ENCODE peak calls at places on chromosomes 7 and 10, in four cellular contexts. J is gastrocnemius medialis, H is lower leg skin, D is IMR-90. P is an unnamed sample.

GRCh38 chr10:120746016-120746755 is 105.0 kb upstream of the WDR11 start:
- DNase-seq in J (no peak), H (no peak), D (no peak), P (no peak)

GRCh38 chr7:85004402-85004801 is 182.5 kb downstream of the SEMA3D start:
- DNase-seq in J (no peak), H (no peak), D (peak; percentile 29), P (no peak)

GRCh38 chr10:86583983-86584382 is 62.4 kb upstream of the WAPL start:
- DNase-seq in J (no peak), H (no peak), D (no peak), P (no peak)

GRCh38 chr7:36523371-36523953 is 133.8 kb downstream of the ANLN start:
- DNase-seq in J (no peak), H (peak; percentile 32), D (no peak), P (no peak)

GRCh38 chr7:66016131-66016461 is 34.1 kb upstream of the GUSB start:
- DNase-seq in J (no peak), H (no peak), D (peak; percentile 47), P (no peak)

GRCh38 chr10:74419491-74420466 is 268.8 kb downstream of the ADK start:
- DNase-seq in J (no peak), H (no peak), D (peak; percentile 19), P (peak; percentile 20)

GRCh38 chr10:7666253-7667023 is at the start of gene ITIH5:
- DNase-seq in J (no peak), H (peak; percentile 88), D (no peak), P (no peak)

GRCh38 chr10:132939957-132940790 is 2.2 kb downstream of the CFAP46 start:
- DNase-seq in J (no peak), H (no peak), D (peak; percentile 47), P (peak; percentile 53)

GRCh38 chr10:124719213-124719851 is 24.8 kb downstream of the FAM53B start:
- DNase-seq in J (no peak), H (no peak), D (peak; percentile 52), P (peak; percentile 90)

GRCh38 chr10:86376852-86377796 is 10.5 kb upstream of the GRID1 start:
- DNase-seq in J (peak; percentile 33), H (peak; percentile 96), D (peak; percentile 28), P (peak; percentile 67)

GRCh38 chr7:1555046-1555812 is 776 bp downstream of the TMEM184A start:
- DNase-seq in J (no peak), H (no peak), D (peak; percentile 89), P (no peak)

GRCh38 chr7:128904381-128905197 is 5.9 kb downstream of the KCP start:
- DNase-seq in J (no peak), H (peak; percentile 77), D (peak; percentile 56), P (peak; percentile 66)

GRCh38 chr10:132988988-132989387 is 46.6 kb upstream of the CFAP46 start:
- DNase-seq in J (no peak), H (no peak), D (no peak), P (no peak)

GRCh38 chr10:20115929-20116328 is 299.7 kb downstream of the PLXDC2 start:
- DNase-seq in J (no peak), H (no peak), D (no peak), P (no peak)

GRCh38 chr10:4982764-4983226 is 19.6 kb downstream of the AKR1C1 start:
- DNase-seq in J (peak; percentile 9), H (no peak), D (peak; percentile 12), P (no peak)

GRCh38 chr10:47051741-47052238 is 140.6 kb downstream of the PTPN20 start:
- DNase-seq in J (no peak), H (peak; percentile 75), D (no peak), P (no peak)

GRCh38 chr10:119198438-119198837 is 8.9 kb upstream of the GRK5 start:
- DNase-seq in J (no peak), H (no peak), D (no peak), P (peak; percentile 40)

GRCh38 chr10:124632064-124632531 is 112.1 kb downstream of the FAM53B start:
- DNase-seq in J (peak; percentile 69), H (no peak), D (no peak), P (peak; percentile 53)

GRCh38 chr10:122544493-122544892 is 16.1 kb upstream of the DMBT1 start:
- DNase-seq in J (no peak), H (peak; percentile 83), D (no peak), P (no peak)

GRCh38 chr10:22615819-22616499 is 98.4 kb downstream of the PIP4K2A start:
- DNase-seq in J (no peak), H (no peak), D (no peak), P (peak; percentile 81)

GRCh38 chr10:69061305-69062161 is 26.4 kb upstream of the SRGN start:
- DNase-seq in J (peak; percentile 39), H (peak; percentile 88), D (peak; percentile 100), P (peak; percentile 64)

GRCh38 chr10:14653271-14654161 is 121.2 kb downstream of the FAM107B start:
- DNase-seq in J (no peak), H (no peak), D (peak; percentile 74), P (no peak)

GRCh38 chr7:49791089-49791741 is 17.8 kb downstream of the VWC2 start:
- DNase-seq in J (no peak), H (no peak), D (no peak), P (peak; percentile 4)

GRCh38 chr10:118723467-118723866 is 31.3 kb downstream of the CACUL1 start:
- DNase-seq in J (no peak), H (no peak), D (peak; percentile 71), P (no peak)

GRCh38 chr7:147276783-147277370 is 1160.3 kb downstream of the CNTNAP2 start:
- DNase-seq in J (no peak), H (no peak), D (no peak), P (no peak)

GRCh38 chr7:136692221-136692620 is 176.2 kb upstream of the CHRM2 start:
- DNase-seq in J (no peak), H (no peak), D (no peak), P (no peak)

DNA sequence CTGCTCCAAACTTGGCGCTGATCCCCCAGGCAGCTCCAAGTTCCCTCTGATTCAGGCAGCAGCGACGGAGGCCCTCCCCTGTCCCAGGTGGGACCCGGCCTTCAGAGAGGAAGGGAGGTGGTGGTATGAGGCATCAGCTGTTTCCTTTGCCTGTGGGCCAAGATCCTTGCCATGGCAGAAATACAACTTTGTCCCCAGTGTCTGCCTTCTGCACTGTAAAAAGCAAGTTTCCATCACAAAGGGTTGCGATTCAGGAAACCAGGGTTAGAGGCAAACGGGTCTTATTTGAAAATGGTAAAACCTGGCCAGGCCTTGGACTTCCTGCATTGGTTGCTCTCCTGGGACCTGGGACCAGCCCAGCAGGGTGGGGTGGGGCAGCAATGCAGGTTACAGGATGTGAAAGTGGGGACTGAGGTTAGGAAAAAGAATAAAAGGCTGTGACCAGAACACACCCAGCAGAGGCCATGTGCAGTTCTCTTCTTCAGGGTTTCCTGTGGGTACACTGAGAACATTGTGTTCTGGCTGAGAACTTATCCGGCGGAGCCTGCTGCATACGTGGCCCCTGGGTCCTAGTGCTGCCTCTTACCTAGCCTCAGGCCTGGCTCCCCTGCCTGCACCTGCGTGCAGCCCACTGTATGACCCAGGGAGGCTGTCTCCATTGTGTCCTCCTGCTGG is 25.1 kb upstream of the DDIT4 start:
- DNase-seq in J (peak; percentile 91), H (peak; percentile 96), D (no peak), P (no peak)
- TF ChIP-seq POLR2A in J (peak; percentile 87), H (no peak), D (no peak), P (peak; percentile 77)

GRCh38 chr10:3784510-3785250 is at the start of gene KLF6:
- DNase-seq in J (no peak), H (no peak), D (peak; percentile 28), P (peak; percentile 70)

GRCh38 chr10:3786295-3786981 is 1.4 kb upstream of the KLF6 start:
- DNase-seq in J (no peak), H (no peak), D (peak; percentile 42), P (peak; percentile 73)

GRCh38 chr10:3783721-3784432 is 1.1 kb downstream of the KLF6 start:
- DNase-seq in J (peak; percentile 85), H (peak; percentile 94), D (peak; percentile 61), P (peak; percentile 64)

GRCh38 chr10:3785849-3786290 is 861 bp upstream of the KLF6 start:
- DNase-seq in J (no peak), H (no peak), D (peak; percentile 60), P (peak; percentile 89)

DNA sequence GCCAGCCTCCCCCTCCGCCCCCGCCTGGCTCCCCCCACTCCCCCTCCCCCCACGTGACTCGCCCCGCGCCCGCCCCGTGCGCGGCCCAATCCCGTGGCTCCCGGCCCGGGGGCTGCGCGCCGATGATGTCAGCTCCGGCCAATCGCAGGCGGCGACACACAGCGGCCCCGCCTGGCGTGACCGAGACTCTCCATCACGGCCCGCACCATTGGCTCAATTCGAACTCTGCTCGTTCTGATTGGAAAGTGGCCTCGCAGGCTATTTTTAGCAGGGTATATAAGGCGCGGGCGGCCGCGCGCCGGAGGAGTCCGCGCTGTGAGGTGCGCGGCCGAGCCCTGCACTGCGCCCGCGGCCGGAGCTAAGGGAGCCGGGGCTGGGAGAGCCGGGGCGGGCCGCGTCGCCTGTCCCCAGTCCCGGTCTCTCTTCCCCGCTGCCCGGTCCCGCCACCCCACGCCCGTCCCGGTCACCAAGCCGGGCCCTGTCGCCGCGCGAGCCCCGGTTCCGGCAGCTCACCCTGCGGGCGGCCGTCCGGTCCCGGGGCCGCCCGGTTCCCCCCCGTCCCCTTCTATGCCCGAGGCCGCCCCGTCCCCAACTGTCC is 341 bp upstream of the KLF6 start:
- DNase-seq in J (peak; percentile 99), H (peak; percentile 100), D (peak; percentile 97), P (peak; percentile 99)
- TF ChIP-seq POLR2A in J (peak; percentile 100), H (peak; percentile 99), D (peak; percentile 94), P (peak; percentile 97)

GRCh38 chr7:106659369-106659962 is 1.5 kb downstream of the CCDC71L start:
- DNase-seq in J (no peak), H (no peak), D (peak; percentile 18), P (no peak)

GRCh38 chr7:106658504-106659368 is 2.2 kb downstream of the CCDC71L start:
- DNase-seq in J (no peak), H (no peak), D (no peak), P (peak; percentile 27)

GRCh38 chr7:106657085-106657991 is 3.6 kb downstream of the CCDC71L start:
- DNase-seq in J (no peak), H (no peak), D (peak; percentile 54), P (peak; percentile 63)

GRCh38 chr7:106660862-106661720 is at the start of gene CCDC71L:
- DNase-seq in J (peak; percentile 85), H (peak; percentile 99), D (peak; percentile 91), P (peak; percentile 95)

GRCh38 chr7:106659963-106660861 is 746 bp downstream of the CCDC71L start:
- DNase-seq in J (peak; percentile 23), H (peak; percentile 95), D (peak; percentile 74), P (peak; percentile 93)
- TF ChIP-seq POLR2A in J (no peak), H (no peak), D (no peak), P (no peak)

DNA sequence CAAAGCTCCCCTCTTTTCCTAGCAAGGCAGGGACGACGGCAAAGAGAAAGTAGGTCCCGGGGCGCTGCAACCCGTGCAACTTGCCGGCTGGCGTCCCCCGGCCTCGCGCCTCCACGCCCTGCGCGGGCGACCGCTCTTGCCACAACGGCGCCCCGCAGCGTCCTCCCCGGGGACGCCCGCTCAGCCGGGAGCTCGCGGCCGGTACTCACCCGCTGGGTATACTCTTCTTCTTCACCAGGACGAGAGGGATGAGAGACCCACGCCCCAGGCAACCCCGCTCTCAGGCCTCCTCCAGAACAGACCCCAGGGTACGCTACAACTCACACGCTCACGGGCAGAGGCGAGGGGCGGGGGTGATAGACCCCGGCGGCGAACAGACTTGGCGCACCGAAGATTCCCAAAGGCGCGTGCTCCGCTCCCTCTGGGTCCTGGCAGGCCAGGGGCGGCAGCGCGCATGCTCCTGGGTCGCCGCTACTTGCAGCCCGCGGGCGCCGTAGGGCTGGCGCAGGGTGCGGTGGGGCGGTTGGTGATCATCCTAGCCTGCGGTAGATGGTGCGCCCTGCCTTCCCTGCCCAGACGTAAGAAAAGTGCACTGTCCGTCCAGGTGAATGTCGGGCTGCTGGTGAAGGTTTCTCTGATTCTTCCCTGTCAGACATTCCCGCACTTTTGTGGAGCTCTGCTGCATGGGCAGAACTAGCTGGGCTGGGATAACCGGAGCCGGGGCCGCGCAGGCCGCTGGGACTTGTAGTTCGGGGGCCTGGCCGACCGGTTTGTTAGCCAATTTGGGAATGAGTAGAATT is at the start of gene CC2D2B:
- DNase-seq in J (peak; percentile 56), H (peak; percentile 97), D (peak; percentile 74), P (peak; percentile 82)
- TF ChIP-seq POLR2A in J (no peak), H (no peak), D (no peak), P (peak; percentile 48)